ENCODE peak calls at places on chromosome 6, in four cellular contexts. W is adrenal gland, C is Peyer's patch, M is astrocyte. O is an unnamed sample.

GRCh38 chr6:107811591-107812218 is 12.4 kb downstream of the SCML4 start:
- DNase-seq in W (no peak), C (no peak), M (peak; percentile 8), O (no peak)

GRCh38 chr6:24662206-24662605 is 4.5 kb downstream of the TDP2 start:
- DNase-seq in W (no peak), C (no peak), M (no peak), O (no peak)

GRCh38 chr6:44829811-44830210 is 442.3 kb downstream of the CDC5L start:
- DNase-seq in W (no peak), C (no peak), M (no peak), O (no peak)

GRCh38 chr6:11202513-11203305 is 29.8 kb downstream of the NEDD9 start:
- DNase-seq in W (no peak), C (no peak), M (peak; percentile 23), O (no peak)

GRCh38 chr6:23145801-23146200 is 576.4 kb downstream of the HDGFL1 start:
- DNase-seq in W (no peak), C (no peak), M (peak; percentile 22), O (no peak)

GRCh38 chr6:47822856-47823554 is 41.2 kb downstream of the OPN5 start:
- DNase-seq in W (no peak), C (no peak), M (no peak), O (no peak)

GRCh38 chr6:34157851-34158250 is 12.0 kb upstream of the GRM4 start:
- DNase-seq in W (no peak), C (peak; percentile 22), M (no peak), O (peak; percentile 52)

GRCh38 chr6:29992792-29993191 is 50.5 kb downstream of the HLA-A start:
- DNase-seq in W (peak; percentile 62), C (no peak), M (peak; percentile 12), O (no peak)

GRCh38 chr6:118668761-118669411 is 17.5 kb upstream of the CEP85L start:
- DNase-seq in W (no peak), C (no peak), M (peak; percentile 80), O (no peak)

GRCh38 chr6:45115696-45116095 is 212.4 kb upstream of the RUNX2 start:
- DNase-seq in W (no peak), C (no peak), M (peak; percentile 55), O (no peak)

GRCh38 chr6:45156075-45156474 is 172.1 kb upstream of the RUNX2 start:
- DNase-seq in W (no peak), C (no peak), M (no peak), O (no peak)

GRCh38 chr6:100084301-100085161 is 90.5 kb upstream of the MCHR2 start:
- DNase-seq in W (no peak), C (no peak), M (peak; percentile 86), O (no peak)

GRCh38 chr6:154276810-154277577 is 79.6 kb downstream of the IPCEF1 start:
- DNase-seq in W (no peak), C (no peak), M (peak; percentile 22), O (no peak)

GRCh38 chr6:106894978-106895702 is 79.4 kb downstream of the CD24 start:
- DNase-seq in W (no peak), C (no peak), M (peak; percentile 9), O (no peak)

GRCh38 chr6:121691126-121691540 is 255.7 kb downstream of the GJA1 start:
- DNase-seq in W (no peak), C (no peak), M (peak; percentile 67), O (no peak)

GRCh38 chr6:56693988-56694387 is 51.3 kb upstream of the DST start:
- DNase-seq in W (no peak), C (no peak), M (peak; percentile 29), O (no peak)

GRCh38 chr6:124535746-124536145 is 426.5 kb upstream of the RNF217 start:
- DNase-seq in W (peak; percentile 17), C (no peak), M (peak; percentile 74), O (no peak)

GRCh38 chr6:49913656-49914055 is 47.3 kb upstream of the CRISP1 start:
- DNase-seq in W (no peak), C (no peak), M (no peak), O (no peak)

GRCh38 chr6:45655630-45656422 is 278.1 kb upstream of the SUPT3H start:
- DNase-seq in W (no peak), C (no peak), M (peak; percentile 100), O (no peak)

GRCh38 chr6:36351152-36351571 is 14.5 kb upstream of the BNIP5 start:
- DNase-seq in W (no peak), C (no peak), M (peak; percentile 88), O (peak; percentile 30)

GRCh38 chr6:109024784-109025183 is 69.9 kb downstream of the SESN1 start:
- DNase-seq in W (no peak), C (no peak), M (no peak), O (no peak)

GRCh38 chr6:137712587-137712986 is 154.5 kb upstream of the TNFAIP3 start:
- DNase-seq in W (no peak), C (no peak), M (no peak), O (no peak)

GRCh38 chr6:55773620-55774019 is 101.8 kb downstream of the BMP5 start:
- DNase-seq in W (no peak), C (no peak), M (no peak), O (no peak)

GRCh38 chr6:56695702-56696101 is 53.0 kb upstream of the DST start:
- DNase-seq in W (no peak), C (no peak), M (peak; percentile 31), O (no peak)

GRCh38 chr6:133814797-133815196 is 74.1 kb upstream of the TCF21 start:
- DNase-seq in W (no peak), C (no peak), M (peak; percentile 45), O (no peak)

GRCh38 chr6:35178012-35178411 is 35.7 kb upstream of the SCUBE3 start:
- DNase-seq in W (no peak), C (no peak), M (no peak), O (no peak)

GRCh38 chr6:111731404-111732195 is 125.9 kb upstream of the TRAF3IP2 start:
- DNase-seq in W (no peak), C (peak; percentile 42), M (no peak), O (no peak)

GRCh38 chr6:170086639-170087420 is 204.0 kb downstream of the DLL1 start:
- DNase-seq in W (no peak), C (peak; percentile 45), M (no peak), O (peak; percentile 62)

GRCh38 chr6:143196525-143197225 is 136.0 kb downstream of the AIG1 start:
- DNase-seq in W (no peak), C (no peak), M (peak; percentile 80), O (no peak)

GRCh38 chr6:160141001-160141726 is 19.5 kb downstream of the SLC22A1 start:
- DNase-seq in W (peak; percentile 60), C (no peak), M (peak; percentile 75), O (no peak)

GRCh38 chr6:119162134-119162761 is 83.8 kb upstream of the FAM184A start:
- DNase-seq in W (no peak), C (no peak), M (no peak), O (no peak)

GRCh38 chr6:133553652-133554051 is 312.5 kb downstream of the EYA4 start:
- DNase-seq in W (peak; percentile 26), C (peak; percentile 51), M (peak; percentile 27), O (no peak)

GRCh38 chr6:50846109-50846859 is 27.6 kb downstream of the TFAP2B start:
- DNase-seq in W (no peak), C (no peak), M (no peak), O (no peak)

GRCh38 chr6:158255280-158255973 is 56.8 kb upstream of the TULP4 start:
- DNase-seq in W (no peak), C (no peak), M (no peak), O (no peak)
- H3K27ac ChIP-seq in W (no peak overlapping the region), C (no peak overlapping the region), M (no peak overlapping the region), O (no peak overlapping the region)

GRCh38 chr6:52351879-52352238 is 10.1 kb upstream of the PAQR8 start:
- DNase-seq in W (no peak), C (no peak), M (no peak), O (no peak)
- H3K27ac ChIP-seq in W (no peak overlapping the region), C (no peak overlapping the region), M (peak overlapping the region; percentile 73), O (peak overlapping the region; percentile 37)

GRCh38 chr6:104959453-104959858 is 2.5 kb downstream of the LIN28B start:
- DNase-seq in W (no peak), C (no peak), M (no peak), O (no peak)
- H3K27ac ChIP-seq in W (no peak overlapping the region), C (no peak overlapping the region), M (no peak overlapping the region), O (no peak overlapping the region)

GRCh38 chr6:127458817-127459216 is 372 bp downstream of the KIAA0408 start:
- DNase-seq in W (no peak), C (peak; percentile 57), M (peak; percentile 27), O (no peak)
- H3K27ac ChIP-seq in W (peak overlapping the region; percentile 56), C (peak overlapping the region; percentile 9), M (no peak overlapping the region), O (peak overlapping the region; percentile 78)

DNA sequence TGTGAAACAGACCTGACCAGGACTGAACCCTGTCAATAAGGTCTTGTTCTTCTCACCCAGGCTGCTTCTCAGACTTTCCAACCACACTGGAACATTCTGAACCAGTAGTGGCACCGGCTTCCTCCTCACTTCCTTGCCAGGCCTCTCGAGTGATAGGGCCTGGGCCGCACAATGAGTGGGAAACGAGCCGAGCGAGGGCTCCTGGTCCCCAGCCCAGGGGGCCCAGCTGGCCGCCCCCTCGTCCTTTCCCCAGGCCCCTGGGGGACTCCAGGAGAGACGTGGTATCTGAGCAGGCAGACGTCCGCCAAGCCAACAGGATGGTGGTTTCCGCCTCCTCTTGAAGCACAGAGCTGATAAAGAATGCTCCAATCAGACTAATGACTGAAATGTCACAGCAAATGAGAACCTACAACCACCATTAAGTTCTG is 117.9 kb downstream of the GMDS start:
- DNase-seq in W (peak; percentile 20), C (peak; percentile 82), M (no peak), O (peak; percentile 70)
- H3K27ac ChIP-seq in W (peak overlapping the region; percentile 44), C (peak overlapping the region; percentile 62), M (no peak overlapping the region), O (peak overlapping the region; percentile 60)

GRCh38 chr6:163062790-163063189 is 335.0 kb downstream of the PACRG start:
- DNase-seq in W (no peak), C (no peak), M (no peak), O (no peak)
- H3K27ac ChIP-seq in W (no peak overlapping the region), C (no peak overlapping the region), M (no peak overlapping the region), O (no peak overlapping the region)

GRCh38 chr6:9401936-9402335 is 966.6 kb upstream of the SLC35B3 start:
- DNase-seq in W (no peak), C (no peak), M (peak; percentile 5), O (no peak)

GRCh38 chr6:9404351-9405146 is 969.2 kb upstream of the SLC35B3 start:
- DNase-seq in W (no peak), C (no peak), M (peak; percentile 39), O (no peak)

GRCh38 chr6:9399916-9400315 is 964.6 kb upstream of the SLC35B3 start:
- DNase-seq in W (no peak), C (no peak), M (no peak), O (no peak)

GRCh38 chr6:9397981-9398559 is 962.7 kb upstream of the SLC35B3 start:
- DNase-seq in W (no peak), C (no peak), M (no peak), O (peak; percentile 64)

DNA sequence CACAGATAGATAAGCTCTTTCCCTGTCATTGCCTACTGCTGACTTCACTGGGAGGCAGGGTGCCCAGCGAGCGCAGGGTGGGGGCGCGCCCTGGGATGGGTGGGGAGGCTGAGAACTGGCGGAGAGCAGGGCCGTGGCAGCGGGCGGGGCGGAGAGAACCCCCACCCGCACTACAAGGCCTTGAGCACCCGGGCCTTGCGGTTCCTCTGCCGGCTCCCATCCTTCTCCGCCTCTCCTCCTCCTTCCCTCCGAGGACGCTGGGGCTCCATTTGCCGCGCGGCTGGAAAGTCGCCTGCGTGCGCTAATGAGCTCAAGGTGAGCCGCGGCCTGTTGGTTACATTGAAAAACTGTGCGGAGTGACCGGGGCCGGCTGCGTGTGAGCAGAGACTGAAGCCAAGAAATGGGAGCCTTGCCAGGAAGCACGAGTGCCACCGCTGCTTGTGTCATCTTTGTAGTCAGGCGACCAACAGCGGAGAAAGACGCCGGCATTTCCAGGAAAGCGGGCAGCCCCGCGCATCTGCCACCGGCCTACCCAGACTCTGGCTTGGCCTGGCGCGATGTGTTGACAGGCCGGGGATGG is 963.5 kb upstream of the SLC35B3 start:
- DNase-seq in W (no peak), C (no peak), M (peak; percentile 16), O (no peak)
- H3K27ac ChIP-seq in W (no peak overlapping the region), C (no peak overlapping the region), M (no peak overlapping the region), O (no peak overlapping the region)